ENCODE peak calls at places on chromosomes 3 and 15, in seven cellular contexts. F is psoas muscle, H is HFFc6, L is WTC11, C is esophagus muscularis mucosa, X is glutamatergic neuron, B is fibroblast of pulmonary artery. N is an unnamed sample.

GRCh38 chr3:141769171-141769894 is 6.1 kb downstream of the GRK7 start:
- DNase-seq in B (peak), F (no peak), C (no peak), X (no peak), L (no peak), H (peak), N (no peak)

GRCh38 chr15:41423979-41424659 is 7.2 kb downstream of the RTF1 start:
- DNase-seq in B (no peak), X (no peak), H (no peak), F (no peak), C (no peak), L (no peak), N (no peak)

GRCh38 chr3:188133646-188134045 is 20.3 kb upstream of the LPP start:
- DNase-seq in H (no peak), L (no peak), X (no peak), F (no peak), C (no peak), B (peak), N (peak)

GRCh38 chr15:61049003-61049402 is 180.1 kb downstream of the RORA start:
- DNase-seq in X (no peak), B (no peak), H (no peak), L (no peak), F (no peak), C (no peak), N (peak)

GRCh38 chr15:66108483-66109270 is 144.9 kb downstream of the MEGF11 start:
- DNase-seq in L (no peak), X (no peak), B (peak), F (no peak), C (no peak), H (no peak), N (no peak)

GRCh38 chr3:177781686-177782161 is 584.4 kb upstream of the TBL1XR1 start:
- DNase-seq in X (no peak), F (peak), H (no peak), C (no peak), B (peak), L (no peak), N (peak)

GRCh38 chr3:155078959-155079794 is 942 bp upstream of the MME start:
- DNase-seq in B (peak), X (no peak), L (peak), H (no peak), C (no peak), F (no peak), N (peak)

GRCh38 chr15:90191795-90192494 is 9.2 kb upstream of the SEMA4B start:
- DNase-seq in B (peak), X (no peak), C (no peak), F (peak), H (no peak), L (no peak), N (peak)

GRCh38 chr3:125670352-125670751 is 75.1 kb upstream of the OSBPL11 start:
- DNase-seq in F (no peak), X (no peak), C (no peak), L (no peak), B (no peak), H (no peak), N (no peak)

GRCh38 chr15:40782609-40783227 is 12.9 kb downstream of the C15orf62 start:
- DNase-seq in X (peak), B (no peak), C (no peak), F (no peak), L (peak), H (no peak), N (no peak)

GRCh38 chr3:66149269-66149668 is 71.5 kb upstream of the SLC25A26 start:
- DNase-seq in L (no peak), X (no peak), F (no peak), C (no peak), B (no peak), H (peak), N (no peak)

GRCh38 chr15:49288411-49288810 is 118.4 kb downstream of the GALK2 start:
- DNase-seq in H (no peak), B (no peak), F (no peak), C (no peak), X (no peak), L (no peak), N (peak)

GRCh38 chr15:76060098-76060989 is 559 bp downstream of the TMEM266 start:
- DNase-seq in H (no peak), F (no peak), C (no peak), L (no peak), X (peak), B (no peak), N (no peak)

GRCh38 chr3:170117134-170117533 is 64.4 kb downstream of the PHC3 start:
- DNase-seq in L (no peak), C (no peak), X (no peak), F (no peak), B (peak), H (peak), N (no peak)
- TF ChIP-seq CTCF in L (no peak), C (peak), X (peak), F (no peak), B (peak), H (peak), N (peak)

DNA sequence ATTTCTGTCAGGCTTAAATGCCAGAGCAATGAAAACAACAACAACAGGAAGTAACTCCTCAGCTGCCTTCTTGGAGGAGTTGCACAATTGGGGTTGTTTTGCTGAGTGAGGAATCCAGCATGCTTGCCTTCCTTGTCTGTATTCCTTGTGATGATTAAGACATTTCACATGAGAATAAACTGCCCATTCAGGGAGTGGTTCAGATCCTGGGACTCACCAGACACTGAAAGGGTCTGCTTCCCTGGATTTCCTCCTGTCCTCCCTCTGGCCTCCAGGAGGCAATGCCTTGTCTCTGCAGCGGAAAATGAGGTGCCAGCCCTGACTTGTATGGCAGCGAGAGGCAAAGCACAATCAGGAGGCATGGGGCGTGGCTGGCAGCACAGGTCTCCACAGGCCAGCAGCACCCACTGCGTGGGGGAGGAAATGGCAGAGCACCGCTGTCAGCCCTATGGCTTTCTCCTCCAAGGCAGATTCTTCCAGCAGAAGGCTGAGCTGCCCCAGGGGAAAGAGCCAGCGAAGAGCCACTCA is 41.5 kb downstream of the RBP2 start:
- DNase-seq in X (peak), B (peak), H (peak), F (no peak), L (no peak), C (peak), N (peak)
- TF ChIP-seq CTCF in X (no peak), B (no peak), H (no peak), F (no peak), L (no peak), C (no peak), N (no peak)

DNA sequence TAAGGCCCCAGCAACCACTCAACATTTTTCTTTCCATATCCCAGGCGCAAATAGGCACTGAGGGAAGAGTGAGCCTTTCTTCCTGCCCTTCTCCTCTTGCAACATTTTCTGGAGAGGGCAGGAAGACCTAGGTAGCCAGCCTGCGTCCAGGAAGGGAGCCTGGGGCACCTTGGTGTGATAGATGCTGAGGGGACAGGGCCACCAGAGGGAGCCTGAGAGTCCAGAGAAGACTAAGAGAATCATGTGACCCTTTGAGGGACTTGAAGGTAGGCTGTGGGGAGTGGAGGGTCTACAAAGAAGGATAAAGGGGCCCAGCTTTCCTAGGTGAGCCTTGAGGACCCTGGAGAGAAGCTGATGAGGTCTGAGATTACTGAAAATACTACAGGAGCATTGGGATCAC is 346.6 kb downstream of the CNTN6 start:
- DNase-seq in L (no peak), B (no peak), C (no peak), X (peak), F (no peak), H (no peak), N (no peak)
- TF ChIP-seq CTCF in L (no peak), B (no peak), C (no peak), X (no peak), F (no peak), H (no peak), N (no peak)

GRCh38 chr3:38109580-38110313 is 27.2 kb downstream of the ACAA1 start:
- DNase-seq in L (no peak), X (no peak), H (no peak), F (no peak), C (no peak), B (no peak), N (no peak)

GRCh38 chr3:38111201-38111600 is 25.7 kb downstream of the ACAA1 start:
- DNase-seq in L (no peak), F (no peak), B (no peak), H (no peak), X (no peak), C (no peak), N (no peak)

GRCh38 chr3:38110314-38111050 is 26.4 kb downstream of the ACAA1 start:
- DNase-seq in C (no peak), F (no peak), L (no peak), B (no peak), H (no peak), X (no peak), N (no peak)

GRCh38 chr3:38107911-38108648 is 28.8 kb downstream of the ACAA1 start:
- DNase-seq in X (no peak), F (no peak), L (no peak), H (no peak), C (no peak), B (no peak), N (no peak)

GRCh38 chr3:38108649-38109579 is 28.0 kb downstream of the ACAA1 start:
- DNase-seq in X (no peak), C (no peak), B (no peak), F (no peak), L (no peak), H (no peak), N (no peak)
- TF ChIP-seq CTCF in X (no peak), C (no peak), B (no peak), F (no peak), L (no peak), H (no peak), N (no peak)

DNA sequence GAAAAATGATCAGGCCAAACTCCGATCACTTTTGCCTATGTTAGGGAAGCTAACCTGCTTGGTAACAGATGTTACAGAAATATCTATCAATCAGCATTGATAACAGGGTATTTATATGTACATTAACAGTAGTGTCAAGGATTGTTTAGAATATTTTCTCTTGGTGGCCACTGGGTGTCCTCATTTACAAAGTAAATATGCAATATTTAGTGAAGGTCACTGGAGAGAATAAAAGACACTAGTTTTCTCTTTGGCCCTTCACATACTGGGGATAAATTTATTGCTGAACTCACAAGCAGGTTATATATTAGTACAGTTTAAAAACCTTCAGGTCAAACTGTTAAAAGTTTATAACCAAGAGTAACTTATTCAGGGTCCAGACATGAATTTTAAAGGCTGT is 69.0 kb downstream of the TIGIT start:
- DNase-seq in F (no peak), C (no peak), L (no peak), X (no peak), B (peak), H (peak), N (peak)
- TF ChIP-seq CTCF in F (peak), C (peak), L (no peak), X (peak), B (peak), H (peak), N (peak)

DNA sequence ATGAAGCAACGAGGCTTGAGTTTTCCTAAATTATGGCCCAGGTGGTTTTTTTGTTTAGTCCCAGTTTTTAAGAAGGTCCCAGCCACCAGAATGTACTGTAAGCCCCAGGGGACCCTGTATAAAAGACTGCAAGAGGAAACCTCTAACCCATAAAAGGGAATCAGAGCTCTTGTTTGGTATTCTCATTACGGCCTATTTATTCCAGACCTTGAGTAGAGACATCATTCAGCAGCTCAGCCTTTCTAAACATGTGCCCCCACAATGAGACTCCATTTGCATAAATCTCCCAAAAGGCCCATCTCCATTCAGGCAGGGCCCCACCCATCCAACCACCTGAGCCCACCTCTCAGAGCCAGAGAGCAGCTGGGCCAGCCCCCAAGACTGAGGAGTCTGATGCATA is 25.7 kb downstream of the ZDHHC3 start:
- DNase-seq in F (no peak), L (peak), H (no peak), C (no peak), X (peak), B (no peak), N (no peak)
- TF ChIP-seq CTCF in F (no peak), L (no peak), H (no peak), C (no peak), X (no peak), B (no peak), N (no peak)

GRCh38 chr3:9800529-9800928 is 7.6 kb downstream of the ARPC4 start:
- DNase-seq in F (no peak), B (no peak), X (no peak), C (no peak), H (no peak), L (no peak), N (no peak)
- TF ChIP-seq CTCF in F (peak), B (peak), X (peak), C (no peak), H (peak), L (no peak), N (peak)

GRCh38 chr3:108673988-108674661 is 83.1 kb downstream of the RETNLB start:
- DNase-seq in C (no peak), L (no peak), X (no peak), B (no peak), F (no peak), H (no peak), N (no peak)

GRCh38 chr3:108677811-108678210 is 79.4 kb downstream of the RETNLB start:
- DNase-seq in F (no peak), L (no peak), C (no peak), X (no peak), H (no peak), B (no peak), N (no peak)
- TF ChIP-seq CTCF in F (no peak), L (no peak), C (no peak), X (no peak), H (no peak), B (no peak), N (no peak)

GRCh38 chr3:171110715-171111114 is 84.2 kb upstream of the SLC2A2 start:
- DNase-seq in F (no peak), X (no peak), H (no peak), L (no peak), B (no peak), C (no peak), N (no peak)

GRCh38 chr3:171115667-171116066 is 89.1 kb upstream of the SLC2A2 start:
- DNase-seq in H (no peak), L (no peak), C (no peak), B (no peak), F (no peak), X (no peak), N (peak)

GRCh38 chr3:171116802-171117395 is 90.4 kb upstream of the SLC2A2 start:
- DNase-seq in L (no peak), H (no peak), C (no peak), X (no peak), B (no peak), F (no peak), N (no peak)

GRCh38 chr3:171116365-171116764 is 89.8 kb upstream of the SLC2A2 start:
- DNase-seq in F (no peak), L (no peak), C (no peak), H (peak), X (no peak), B (peak), N (peak)

GRCh38 chr3:171113716-171114115 is 87.2 kb upstream of the SLC2A2 start:
- DNase-seq in F (no peak), H (no peak), X (peak), L (peak), B (no peak), C (no peak), N (no peak)
- TF ChIP-seq CTCF in F (no peak), H (peak), X (peak), L (no peak), B (peak), C (no peak), N (no peak)

GRCh38 chr15:85444329-85444605 is 63.9 kb downstream of the AKAP13 start:
- DNase-seq in X (no peak), L (no peak), H (no peak), F (no peak), B (no peak), C (no peak), N (no peak)

GRCh38 chr15:85443046-85443445 is 62.6 kb downstream of the AKAP13 start:
- DNase-seq in B (no peak), C (no peak), F (no peak), H (no peak), X (no peak), L (no peak), N (no peak)

GRCh38 chr15:85445361-85445760 is 65.0 kb downstream of the AKAP13 start:
- DNase-seq in L (no peak), F (no peak), H (no peak), B (no peak), C (no peak), X (no peak), N (no peak)

GRCh38 chr15:85440451-85440850 is 60.0 kb downstream of the AKAP13 start:
- DNase-seq in X (no peak), C (no peak), H (no peak), L (no peak), B (no peak), F (no peak), N (no peak)

GRCh38 chr15:85443593-85444328 is 63.4 kb downstream of the AKAP13 start:
- DNase-seq in H (peak), L (no peak), F (no peak), B (peak), C (no peak), X (no peak), N (peak)
- TF ChIP-seq CTCF in H (no peak), L (no peak), F (peak), B (no peak), C (no peak), X (no peak), N (no peak)

N was measured in AG10803.